ENCODE peak calls at places on chromosomes 16 and 17, in six cellular contexts. One of them, this sample, is unnamed.

GRCh38 chr17:59617141-59617757 is 2.4 kb upstream of the CLTC start:
- DNase-seq in breast epithelium: no peak
- DNase-seq in HepG2: no peak
- DNase-seq in HCT116: no peak
- DNase-seq in K562: peak
- DNase-seq in endothelial cell of umbilical vein: no peak
- DNase-seq in this sample: no peak

GRCh38 chr17:8609910-8610309 is 20.6 kb downstream of the MYH10 start:
- DNase-seq in endothelial cell of umbilical vein: no peak
- DNase-seq in HCT116: no peak
- DNase-seq in K562: no peak
- DNase-seq in HepG2: no peak
- DNase-seq in breast epithelium: no peak
- DNase-seq in this sample: no peak

GRCh38 chr16:20851601-20852000 is 45.3 kb downstream of the REXO5 start:
- DNase-seq in breast epithelium: peak
- DNase-seq in HCT116: peak
- DNase-seq in endothelial cell of umbilical vein: peak
- DNase-seq in HepG2: peak
- DNase-seq in K562: no peak
- DNase-seq in this sample: peak

GRCh38 chr16:19524356-19524865 is 669 bp downstream of the CCP110 start:
- DNase-seq in breast epithelium: no peak
- DNase-seq in HepG2: no peak
- DNase-seq in K562: peak
- DNase-seq in endothelial cell of umbilical vein: no peak
- DNase-seq in HCT116: no peak
- DNase-seq in this sample: no peak

GRCh38 chr16:72932050-72932449 is 115.9 kb downstream of the ZFHX3 start:
- DNase-seq in breast epithelium: no peak
- DNase-seq in HepG2: no peak
- DNase-seq in K562: no peak
- DNase-seq in HCT116: no peak
- DNase-seq in endothelial cell of umbilical vein: no peak
- DNase-seq in this sample: no peak

GRCh38 chr17:83153681-83154310 is 74.4 kb downstream of the METRNL start:
- DNase-seq in endothelial cell of umbilical vein: no peak
- DNase-seq in HCT116: no peak
- DNase-seq in HepG2: no peak
- DNase-seq in breast epithelium: peak
- DNase-seq in K562: no peak
- DNase-seq in this sample: no peak

GRCh38 chr17:5226940-5227878 is 7.5 kb downstream of the SCIMP start:
- DNase-seq in endothelial cell of umbilical vein: no peak
- DNase-seq in HCT116: no peak
- DNase-seq in breast epithelium: no peak
- DNase-seq in HepG2: no peak
- DNase-seq in K562: no peak
- DNase-seq in this sample: no peak

GRCh38 chr17:31548709-31549108 is 157.2 kb downstream of the RAB11FIP4 start:
- DNase-seq in endothelial cell of umbilical vein: no peak
- DNase-seq in K562: peak
- DNase-seq in breast epithelium: no peak
- DNase-seq in HepG2: no peak
- DNase-seq in HCT116: no peak
- DNase-seq in this sample: no peak

GRCh38 chr17:81027591-81028505 is 7.1 kb upstream of the BAIAP2 start:
- DNase-seq in breast epithelium: no peak
- DNase-seq in endothelial cell of umbilical vein: no peak
- DNase-seq in K562: no peak
- DNase-seq in HepG2: no peak
- DNase-seq in HCT116: no peak
- DNase-seq in this sample: no peak

GRCh38 chr17:66255527-66255971 is 26.3 kb upstream of the APOH start:
- DNase-seq in endothelial cell of umbilical vein: no peak
- DNase-seq in HepG2: no peak
- DNase-seq in K562: no peak
- DNase-seq in HCT116: no peak
- DNase-seq in breast epithelium: no peak
- DNase-seq in this sample: no peak

GRCh38 chr17:66466933-66467367 is 164.5 kb downstream of the PRKCA start:
- DNase-seq in HepG2: peak
- DNase-seq in breast epithelium: no peak
- DNase-seq in HCT116: peak
- DNase-seq in endothelial cell of umbilical vein: peak
- DNase-seq in K562: peak
- DNase-seq in this sample: no peak

GRCh38 chr17:42521666-42522262 is 14.3 kb upstream of the NAGLU start:
- DNase-seq in endothelial cell of umbilical vein: no peak
- DNase-seq in K562: no peak
- DNase-seq in HepG2: no peak
- DNase-seq in breast epithelium: no peak
- DNase-seq in HCT116: no peak
- DNase-seq in this sample: no peak

GRCh38 chr17:18033442-18034099 is 5.4 kb downstream of the ATPAF2 start:
- DNase-seq in HepG2: peak
- DNase-seq in endothelial cell of umbilical vein: peak
- DNase-seq in breast epithelium: no peak
- DNase-seq in K562: peak
- DNase-seq in HCT116: peak
- DNase-seq in this sample: peak

GRCh38 chr17:40560592-40561293 is 4.5 kb downstream of the CCR7 start:
- DNase-seq in endothelial cell of umbilical vein: no peak
- DNase-seq in breast epithelium: no peak
- DNase-seq in HepG2: no peak
- DNase-seq in K562: peak
- DNase-seq in HCT116: no peak
- DNase-seq in this sample: peak

GRCh38 chr16:83137326-83137770 is 510.6 kb downstream of the CDH13 start:
- DNase-seq in HepG2: peak
- DNase-seq in HCT116: no peak
- DNase-seq in breast epithelium: no peak
- DNase-seq in K562: no peak
- DNase-seq in endothelial cell of umbilical vein: no peak
- DNase-seq in this sample: peak

GRCh38 chr16:29898786-29899515 is 399 bp downstream of the SEZ6L2 start:
- DNase-seq in HepG2: no peak
- DNase-seq in breast epithelium: peak
- DNase-seq in K562: no peak
- DNase-seq in endothelial cell of umbilical vein: no peak
- DNase-seq in HCT116: no peak
- DNase-seq in this sample: peak

GRCh38 chr17:75604034-75604695 is 16.6 kb downstream of the MYO15B start:
- DNase-seq in breast epithelium: no peak
- DNase-seq in HCT116: no peak
- DNase-seq in endothelial cell of umbilical vein: no peak
- DNase-seq in K562: no peak
- DNase-seq in HepG2: no peak
- DNase-seq in this sample: no peak

GRCh38 chr17:75602644-75603043 is 15.0 kb downstream of the MYO15B start:
- DNase-seq in HCT116: no peak
- DNase-seq in endothelial cell of umbilical vein: no peak
- DNase-seq in HepG2: no peak
- DNase-seq in K562: no peak
- DNase-seq in breast epithelium: no peak
- DNase-seq in this sample: no peak

GRCh38 chr17:75601057-75601987 is 13.7 kb downstream of the MYO15B start:
- DNase-seq in K562: peak
- DNase-seq in breast epithelium: peak
- DNase-seq in endothelial cell of umbilical vein: peak
- DNase-seq in HepG2: peak
- DNase-seq in HCT116: peak
- DNase-seq in this sample: peak

GRCh38 chr17:75603123-75603522 is 15.5 kb downstream of the MYO15B start:
- DNase-seq in HepG2: no peak
- DNase-seq in breast epithelium: no peak
- DNase-seq in HCT116: no peak
- DNase-seq in endothelial cell of umbilical vein: no peak
- DNase-seq in K562: no peak
- DNase-seq in this sample: no peak

GRCh38 chr17:75605790-75606189 is 18.2 kb downstream of the MYO15B start:
- DNase-seq in breast epithelium: no peak
- DNase-seq in HepG2: no peak
- DNase-seq in HCT116: no peak
- DNase-seq in endothelial cell of umbilical vein: no peak
- DNase-seq in K562: no peak
- DNase-seq in this sample: no peak
- TF ChIP-seq POLR2AphosphoS5 in breast epithelium: no peak
- TF ChIP-seq POLR2AphosphoS5 in HepG2: no peak
- TF ChIP-seq POLR2AphosphoS5 in HCT116: no peak
- TF ChIP-seq POLR2AphosphoS5 in endothelial cell of umbilical vein: no peak
- TF ChIP-seq POLR2AphosphoS5 in K562: no peak
- TF ChIP-seq POLR2AphosphoS5 in this sample: no peak

GRCh38 chr16:54282202-54282922 is 4.2 kb downstream of the IRX3 start:
- DNase-seq in endothelial cell of umbilical vein: no peak
- DNase-seq in K562: peak
- DNase-seq in breast epithelium: peak
- DNase-seq in HepG2: no peak
- DNase-seq in HCT116: peak
- DNase-seq in this sample: peak
- H3K4me3 ChIP-seq in endothelial cell of umbilical vein: no peak
- H3K4me3 ChIP-seq in K562: no peak
- H3K4me3 ChIP-seq in breast epithelium: peak
- H3K4me3 ChIP-seq in HepG2: no peak
- H3K4me3 ChIP-seq in HCT116: no peak
- H3K4me3 ChIP-seq in this sample: peak

GRCh38 chr16:578870-579405 is 9.2 kb downstream of the PIGQ start:
- DNase-seq in endothelial cell of umbilical vein: peak
- DNase-seq in HepG2: peak
- DNase-seq in breast epithelium: no peak
- DNase-seq in HCT116: no peak
- DNase-seq in K562: peak
- DNase-seq in this sample: peak
- TF ChIP-seq POLR2AphosphoS5 in endothelial cell of umbilical vein: peak
- TF ChIP-seq POLR2AphosphoS5 in HepG2: no peak
- TF ChIP-seq POLR2AphosphoS5 in breast epithelium: no peak
- TF ChIP-seq POLR2AphosphoS5 in HCT116: no peak
- TF ChIP-seq POLR2AphosphoS5 in K562: peak
- TF ChIP-seq POLR2AphosphoS5 in this sample: no peak

GRCh38 chr16:70804729-70805169 is 3.8 kb upstream of the VAC14 start:
- DNase-seq in breast epithelium: no peak
- DNase-seq in endothelial cell of umbilical vein: no peak
- DNase-seq in K562: no peak
- DNase-seq in HepG2: no peak
- DNase-seq in HCT116: no peak
- DNase-seq in this sample: no peak

GRCh38 chr16:70803354-70803753 is 2.4 kb upstream of the VAC14 start:
- DNase-seq in breast epithelium: no peak
- DNase-seq in K562: no peak
- DNase-seq in HepG2: no peak
- DNase-seq in HCT116: no peak
- DNase-seq in endothelial cell of umbilical vein: no peak
- DNase-seq in this sample: no peak

GRCh38 chr16:70805787-70806186 is 4.8 kb upstream of the VAC14 start:
- DNase-seq in HepG2: no peak
- DNase-seq in endothelial cell of umbilical vein: peak
- DNase-seq in HCT116: no peak
- DNase-seq in breast epithelium: no peak
- DNase-seq in K562: no peak
- DNase-seq in this sample: no peak

GRCh38 chr16:70805380-70805779 is 4.4 kb upstream of the VAC14 start:
- DNase-seq in K562: no peak
- DNase-seq in HCT116: no peak
- DNase-seq in endothelial cell of umbilical vein: no peak
- DNase-seq in breast epithelium: no peak
- DNase-seq in HepG2: no peak
- DNase-seq in this sample: no peak

GRCh38 chr16:70804153-70804728 is 3.3 kb upstream of the VAC14 start:
- DNase-seq in breast epithelium: no peak
- DNase-seq in K562: no peak
- DNase-seq in HepG2: no peak
- DNase-seq in HCT116: no peak
- DNase-seq in endothelial cell of umbilical vein: peak
- DNase-seq in this sample: no peak
- H3K4me3 ChIP-seq in breast epithelium: no peak
- H3K4me3 ChIP-seq in K562: no peak
- H3K4me3 ChIP-seq in HepG2: no peak
- H3K4me3 ChIP-seq in HCT116: no peak
- H3K4me3 ChIP-seq in endothelial cell of umbilical vein: no peak
- H3K4me3 ChIP-seq in this sample: no peak

GRCh38 chr16:85370543-85370880 is 242.6 kb upstream of the GSE1 start:
- DNase-seq in HCT116: no peak
- DNase-seq in breast epithelium: no peak
- DNase-seq in HepG2: no peak
- DNase-seq in K562: no peak
- DNase-seq in endothelial cell of umbilical vein: no peak
- DNase-seq in this sample: no peak

GRCh38 chr16:85371948-85372347 is 241.2 kb upstream of the GSE1 start:
- DNase-seq in HepG2: no peak
- DNase-seq in HCT116: no peak
- DNase-seq in endothelial cell of umbilical vein: no peak
- DNase-seq in K562: no peak
- DNase-seq in breast epithelium: no peak
- DNase-seq in this sample: no peak

GRCh38 chr16:85370881-85371651 is 242.1 kb upstream of the GSE1 start:
- DNase-seq in breast epithelium: peak
- DNase-seq in HepG2: no peak
- DNase-seq in HCT116: no peak
- DNase-seq in endothelial cell of umbilical vein: no peak
- DNase-seq in K562: peak
- DNase-seq in this sample: peak

GRCh38 chr16:85369060-85369459 is 244.1 kb upstream of the GSE1 start:
- DNase-seq in HCT116: no peak
- DNase-seq in HepG2: no peak
- DNase-seq in breast epithelium: no peak
- DNase-seq in K562: no peak
- DNase-seq in endothelial cell of umbilical vein: no peak
- DNase-seq in this sample: no peak

GRCh38 chr16:85369741-85370528 is 243.2 kb upstream of the GSE1 start:
- DNase-seq in HCT116: no peak
- DNase-seq in breast epithelium: no peak
- DNase-seq in K562: peak
- DNase-seq in HepG2: peak
- DNase-seq in endothelial cell of umbilical vein: no peak
- DNase-seq in this sample: peak
- TF ChIP-seq POLR2AphosphoS5 in HCT116: no peak
- TF ChIP-seq POLR2AphosphoS5 in breast epithelium: no peak
- TF ChIP-seq POLR2AphosphoS5 in K562: no peak
- TF ChIP-seq POLR2AphosphoS5 in HepG2: no peak
- TF ChIP-seq POLR2AphosphoS5 in endothelial cell of umbilical vein: no peak
- TF ChIP-seq POLR2AphosphoS5 in this sample: no peak

GRCh38 chr16:31143036-31143888 is 6.6 kb downstream of the PRSS36 start:
- DNase-seq in endothelial cell of umbilical vein: no peak
- DNase-seq in K562: no peak
- DNase-seq in HCT116: no peak
- DNase-seq in breast epithelium: no peak
- DNase-seq in HepG2: no peak
- DNase-seq in this sample: no peak
- H3K4me3 ChIP-seq in endothelial cell of umbilical vein: no peak
- H3K4me3 ChIP-seq in K562: no peak
- H3K4me3 ChIP-seq in HCT116: no peak
- H3K4me3 ChIP-seq in breast epithelium: peak
- H3K4me3 ChIP-seq in HepG2: no peak
- H3K4me3 ChIP-seq in this sample: peak

This sample was measured in stomach.